ENCODE peak calls at places on chromosomes 1 and 21, in seven cellular contexts. E, N, U, L, D, R and O are unnamed samples.

GRCh38 chr1:76006234-76006633 is 68.3 kb upstream of the ST6GALNAC3 start:
- DNase-seq in L (no peak), D (no peak), N (peak), E (no peak), R (no peak), U (no peak), O (no peak)

GRCh38 chr1:225835752-225836151 is 25.8 kb downstream of the EPHX1 start:
- DNase-seq in L (no peak), E (no peak), N (no peak), D (no peak), R (no peak), U (no peak), O (no peak)

GRCh38 chr1:226980565-226981385 is 40.7 kb downstream of the COQ8A start:
- DNase-seq in L (no peak), E (no peak), D (no peak), R (no peak), U (no peak), N (no peak), O (no peak)

GRCh38 chr1:24526940-24527542 is 24.4 kb downstream of the RCAN3 start:
- DNase-seq in N (no peak), E (peak), L (no peak), D (peak), U (peak), R (peak), O (no peak)

GRCh38 chr1:184567648-184568047 is 180.8 kb downstream of the C1orf21 start:
- DNase-seq in L (no peak), R (no peak), D (no peak), U (no peak), N (no peak), E (no peak), O (no peak)

GRCh38 chr1:212012034-212012740 is 23.2 kb downstream of the INTS7 start:
- DNase-seq in U (peak), L (peak), E (peak), R (peak), N (peak), D (peak), O (peak)

GRCh38 chr1:220776725-220777326 is 9.9 kb upstream of the MTARC1 start:
- DNase-seq in E (peak), D (peak), L (peak), N (peak), U (peak), R (peak), O (peak)

GRCh38 chr21:45123440-45123839 is 49.1 kb downstream of the ADARB1 start:
- DNase-seq in R (no peak), D (no peak), N (no peak), L (no peak), U (no peak), E (no peak), O (no peak)

GRCh38 chr1:37831809-37832208 is 23.8 kb upstream of the YRDC start:
- DNase-seq in L (no peak), N (no peak), D (no peak), R (no peak), U (no peak), E (no peak), O (no peak)

GRCh38 chr1:60171793-60172192 is 98.2 kb upstream of the C1orf87 start:
- DNase-seq in L (no peak), R (no peak), U (no peak), N (peak), E (no peak), D (no peak), O (no peak)

GRCh38 chr21:45356653-45357435 is 48.1 kb upstream of the COL18A1 start:
- DNase-seq in U (no peak), R (no peak), E (no peak), N (no peak), L (no peak), D (no peak), O (no peak)

GRCh38 chr1:10969267-10969970 is 43.0 kb upstream of the TARDBP start:
- DNase-seq in U (no peak), E (no peak), R (no peak), N (no peak), D (no peak), L (no peak), O (no peak)

GRCh38 chr1:192575499-192576189 is at the start of gene RGS1:
- DNase-seq in L (peak), N (no peak), U (peak), E (peak), D (no peak), R (no peak), O (no peak)

GRCh38 chr1:31799196-31799894 is 16.5 kb downstream of the SPOCD1 start:
- DNase-seq in U (no peak), R (no peak), L (no peak), E (no peak), D (no peak), N (no peak), O (no peak)